ENCODE peak calls at places on chromosomes 5 and 9, in eight cellular contexts. C is dorsolateral prefrontal cortex, I is esophagus squamous epithelium, X is GM12864, Y is prostate gland, K is A549, F is PC-9, N is psoas muscle. R is an unnamed sample.

GRCh38 chr9:130772185-130772584 is 62.9 kb upstream of the ABL1 start:
- DNase-seq in C (no peak), I (no peak), X (no peak), Y (no peak), K (no peak), F (no peak), N (no peak), R (no peak)

GRCh38 chr5:59673438-59674058 is 220.0 kb downstream of the PDE4D start:
- DNase-seq in C (no peak), I (no peak), X (no peak), Y (no peak), K (peak; percentile 68), F (peak; percentile 61), N (no peak), R (no peak)

GRCh38 chr5:100828756-100829342 is 74.2 kb downstream of the ST8SIA4 start:
- DNase-seq in C (no peak), I (no peak), X (no peak), Y (no peak), K (no peak), F (no peak), N (no peak), R (no peak)

GRCh38 chr5:32390819-32391591 is 53.5 kb downstream of the ZFR start:
- DNase-seq in C (no peak), I (no peak), X (no peak), Y (no peak), K (peak; percentile 56), F (peak; percentile 66), N (no peak), R (peak; percentile 87)

GRCh38 chr9:115891929-115892328 is 261.7 kb upstream of the PAPPA start:
- DNase-seq in C (no peak), I (no peak), X (no peak), Y (no peak), K (no peak), F (no peak), N (no peak), R (peak; percentile 54)

GRCh38 chr9:128750926-128751595 is 20.7 kb downstream of the ZER1 start:
- DNase-seq in C (no peak), I (no peak), X (no peak), Y (no peak), K (no peak), F (no peak), N (no peak), R (no peak)

GRCh38 chr5:79077680-79078365 is 8.3 kb downstream of the BHMT2 start:
- DNase-seq in C (no peak), I (no peak), X (no peak), Y (no peak), K (no peak), F (no peak), N (no peak), R (no peak)

GRCh38 chr5:91635950-91636349 is 252.8 kb upstream of the ARRDC3 start:
- DNase-seq in C (no peak), I (no peak), X (no peak), Y (no peak), K (no peak), F (no peak), N (no peak), R (no peak)

GRCh38 chr5:76791461-76791860 is 27.4 kb upstream of the F2RL1 start:
- DNase-seq in C (no peak), I (no peak), X (no peak), Y (no peak), K (no peak), F (no peak), N (no peak), R (no peak)

GRCh38 chr9:127418037-127418471 is 6.1 kb upstream of the ZNF79 start:
- DNase-seq in C (no peak), I (no peak), X (no peak), Y (no peak), K (peak; percentile 61), F (no peak), N (peak; percentile 30), R (no peak)

GRCh38 chr9:6675268-6675667 is 29.7 kb upstream of the GLDC start:
- DNase-seq in C (no peak), I (no peak), X (no peak), Y (no peak), K (no peak), F (no peak), N (no peak), R (no peak)

GRCh38 chr5:90747175-90747574 is 188.6 kb downstream of the ADGRV1 start:
- DNase-seq in C (no peak), I (no peak), X (no peak), Y (no peak), K (no peak), F (no peak), N (no peak), R (peak; percentile 26)

GRCh38 chr9:36008774-36009300 is 27.9 kb upstream of the RECK start:
- DNase-seq in C (peak; percentile 37), I (no peak), X (peak; percentile 38), Y (peak; percentile 48), K (peak; percentile 79), F (no peak), N (peak; percentile 40), R (no peak)

GRCh38 chr5:142491679-142492078 is 166.9 kb upstream of the SPRY4 start:
- DNase-seq in C (no peak), I (no peak), X (no peak), Y (no peak), K (no peak), F (no peak), N (no peak), R (no peak)

GRCh38 chr9:112554516-112554915 is 67.9 kb downstream of the KIAA1958 start:
- DNase-seq in C (no peak), I (no peak), X (no peak), Y (no peak), K (no peak), F (no peak), N (no peak), R (no peak)

GRCh38 chr9:104836235-104836634 is 72.3 kb downstream of the NIPSNAP3B start:
- DNase-seq in C (no peak), I (no peak), X (no peak), Y (no peak), K (no peak), F (no peak), N (no peak), R (peak; percentile 24)

GRCh38 chr9:127021664-127022337 is 100.6 kb downstream of the ANGPTL2 start:
- DNase-seq in C (peak; percentile 86), I (no peak), X (no peak), Y (peak; percentile 36), K (no peak), F (no peak), N (peak; percentile 89), R (peak; percentile 99)

GRCh38 chr9:113590991-113591898 is 127.7 kb downstream of the RGS3 start:
- DNase-seq in C (peak; percentile 92), I (no peak), X (no peak), Y (peak; percentile 75), K (peak; percentile 77), F (no peak), N (peak; percentile 81), R (no peak)

GRCh38 chr5:10563940-10564837 is at the start of gene ANKRD33B:
- DNase-seq in C (no peak), I (no peak), X (no peak), Y (no peak), K (peak; percentile 77), F (peak; percentile 72), N (peak; percentile 56), R (no peak)

GRCh38 chr5:10559883-10560282 is 4.0 kb upstream of the ANKRD33B start:
- DNase-seq in C (peak; percentile 11), I (no peak), X (no peak), Y (no peak), K (no peak), F (no peak), N (no peak), R (no peak)

GRCh38 chr5:10564838-10565784 is 1.2 kb downstream of the ANKRD33B start:
- DNase-seq in C (no peak), I (no peak), X (no peak), Y (no peak), K (no peak), F (no peak), N (no peak), R (no peak)

GRCh38 chr5:10563132-10563939 is 534 bp upstream of the ANKRD33B start:
- DNase-seq in C (no peak), I (no peak), X (no peak), Y (no peak), K (peak; percentile 52), F (no peak), N (peak; percentile 51), R (no peak)

GRCh38 chr5:10562202-10563131 is 1.4 kb upstream of the ANKRD33B start:
- DNase-seq in C (no peak), I (no peak), X (no peak), Y (no peak), K (no peak), F (no peak), N (no peak), R (no peak)
- H3K4me3 ChIP-seq in C (peak overlapping the region; percentile 59), I (peak overlapping the region; percentile 81), X (peak overlapping the region; percentile 91), Y (no peak overlapping the region), K (peak overlapping the region; percentile 89), F (peak overlapping the region; percentile 90), N (no peak overlapping the region), R (peak overlapping the region; percentile 58)

GRCh38 chr9:136798708-136799078 is 2.6 kb downstream of the CCDC183 start:
- DNase-seq in C (no peak), I (no peak), X (no peak), Y (no peak), K (no peak), F (no peak), N (no peak), R (no peak)
- H3K4me3 ChIP-seq in C (peak overlapping the region; percentile 49), I (no peak overlapping the region), X (no peak overlapping the region), Y (peak overlapping the region; percentile 44), K (no peak overlapping the region), F (no peak overlapping the region), N (no peak overlapping the region), R (no peak overlapping the region)

DNA sequence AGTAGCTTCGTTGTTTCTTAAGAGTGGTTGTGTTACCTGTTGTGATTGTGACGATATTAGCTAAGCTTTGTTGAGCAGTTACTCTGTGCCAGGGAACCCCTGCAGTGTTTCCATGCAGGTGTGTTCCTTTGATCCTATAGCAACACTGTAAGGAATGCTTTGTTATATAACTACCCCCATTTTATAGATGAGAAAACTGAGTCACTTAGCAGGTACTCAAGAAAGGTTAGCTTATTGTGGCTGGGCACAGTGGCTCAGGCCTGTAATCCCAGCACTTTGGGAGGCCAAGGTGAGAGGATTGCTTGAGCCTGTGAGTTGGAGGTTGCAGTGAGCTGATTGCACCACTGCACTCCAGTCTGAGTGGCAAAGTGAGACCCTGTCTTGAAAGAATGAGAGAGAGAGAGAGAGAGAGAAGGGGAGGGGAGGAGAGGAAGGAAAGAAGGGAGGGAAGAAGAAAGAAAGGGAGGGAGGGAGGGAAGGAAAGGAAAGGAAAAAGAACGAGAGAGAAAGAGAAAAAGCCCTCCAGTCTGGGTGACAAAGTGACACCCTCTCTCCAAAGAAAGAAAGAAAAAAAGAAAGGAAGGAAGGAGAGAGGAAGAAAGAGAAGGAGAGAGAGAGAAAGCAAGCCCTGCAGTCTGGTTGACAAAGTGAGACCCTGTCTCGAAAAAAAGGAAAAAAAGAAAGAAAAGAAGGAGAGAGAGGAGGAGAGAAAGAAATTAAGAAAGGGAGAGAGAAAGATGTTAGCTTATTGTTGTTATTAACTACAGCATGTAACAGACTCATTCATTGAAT is 85.6 kb upstream of the RARS1 start:
- DNase-seq in C (no peak), I (no peak), X (no peak), Y (no peak), K (no peak), F (no peak), N (no peak), R (no peak)
- H3K4me3 ChIP-seq in C (no peak overlapping the region), I (no peak overlapping the region), X (no peak overlapping the region), Y (no peak overlapping the region), K (no peak overlapping the region), F (no peak overlapping the region), N (no peak overlapping the region), R (no peak overlapping the region)

DNA sequence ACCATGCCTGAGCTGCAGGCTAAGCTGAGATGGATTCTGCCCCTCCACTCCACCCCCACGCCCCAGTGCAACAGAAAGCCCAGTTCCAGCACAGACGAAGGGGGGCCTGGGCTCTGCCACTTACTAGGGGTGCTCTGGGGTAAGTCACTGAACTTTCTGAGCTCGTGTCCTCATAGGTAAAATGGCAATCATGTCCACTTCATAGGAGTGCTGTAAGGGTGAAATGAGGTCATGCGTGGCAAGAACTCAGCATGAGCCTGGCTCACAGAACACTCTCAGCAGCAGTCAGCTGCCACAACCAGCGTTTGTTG is 8.4 kb upstream of the PSD2 start:
- DNase-seq in C (no peak), I (no peak), X (no peak), Y (no peak), K (no peak), F (no peak), N (no peak), R (no peak)
- H3K4me3 ChIP-seq in C (peak overlapping the region; percentile 72), I (peak overlapping the region; percentile 74), X (no peak overlapping the region), Y (no peak overlapping the region), K (no peak overlapping the region), F (no peak overlapping the region), N (peak overlapping the region; percentile 71), R (no peak overlapping the region)

R was measured in skeletal muscle cell.